ENCODE peak calls at places on chromosomes 11 and 22, in four cellular contexts. V, K, D and M are unnamed samples.

GRCh38 chr22:22210375-22210774 is 34.2 kb upstream of the VPREB1 start:
- DNase-seq in V (no peak), K (no peak), D (no peak), M (peak; percentile 41)

GRCh38 chr22:35842954-35843353 is 125.3 kb downstream of the APOL5 start:
- DNase-seq in V (peak; percentile 61), K (peak; percentile 28), D (no peak), M (peak; percentile 55)

GRCh38 chr11:69201764-69202370 is 46.1 kb downstream of the SMIM38 start:
- DNase-seq in V (no peak), K (no peak), D (no peak), M (no peak)

GRCh38 chr11:23455291-23455864 is 595.1 kb upstream of the CCDC179 start:
- DNase-seq in V (no peak), K (no peak), D (no peak), M (peak; percentile 16)

GRCh38 chr11:68978931-68979591 is 1.7 kb downstream of the MRGPRD start:
- DNase-seq in V (no peak), K (no peak), D (no peak), M (no peak)

GRCh38 chr22:45572444-45572843 is 69.8 kb downstream of the FBLN1 start:
- DNase-seq in V (no peak), K (no peak), D (no peak), M (no peak)

GRCh38 chr11:101860694-101861371 is 54.0 kb upstream of the CEP126 start:
- DNase-seq in V (peak; percentile 56), K (peak; percentile 7), D (peak; percentile 29), M (peak; percentile 58)

GRCh38 chr11:102591160-102591718 is 33.9 kb downstream of the MMP20 start:
- DNase-seq in V (no peak), K (no peak), D (no peak), M (no peak)

GRCh38 chr11:72426054-72426757 is 8.1 kb downstream of the CLPB start:
- DNase-seq in V (no peak), K (no peak), D (no peak), M (no peak)

GRCh38 chr11:130814440-130815073 is 101.7 kb downstream of the SNX19 start:
- DNase-seq in V (no peak), K (no peak), D (no peak), M (no peak)

GRCh38 chr11:115674176-115674575 is 170.0 kb upstream of the CADM1 start:
- DNase-seq in V (no peak), K (no peak), D (no peak), M (no peak)

GRCh38 chr11:45765836-45766235 is 39.1 kb upstream of the SLC35C1 start:
- DNase-seq in V (no peak), K (no peak), D (no peak), M (no peak)

GRCh38 chr22:39528080-39528661 is 4.4 kb downstream of the RPS19BP1 start:
- DNase-seq in V (no peak), K (no peak), D (no peak), M (no peak)

GRCh38 chr22:47633111-47633510 is 870.7 kb downstream of the TBC1D22A start:
- DNase-seq in V (no peak), K (no peak), D (no peak), M (no peak)

GRCh38 chr11:46677991-46678740 is 22.3 kb downstream of the ARHGAP1 start:
- DNase-seq in V (no peak), K (peak; percentile 22), D (no peak), M (no peak)

GRCh38 chr22:32760815-32761214 is 40.7 kb upstream of the TIMP3 start:
- DNase-seq in V (no peak), K (no peak), D (no peak), M (no peak)

GRCh38 chr22:32758866-32759385 is 42.6 kb upstream of the TIMP3 start:
- DNase-seq in V (no peak), K (no peak), D (no peak), M (no peak)

GRCh38 chr22:32760396-32760795 is 41.1 kb upstream of the TIMP3 start:
- DNase-seq in V (no peak), K (no peak), D (no peak), M (no peak)

GRCh38 chr22:32764330-32765116 is 37.0 kb upstream of the TIMP3 start:
- DNase-seq in V (no peak), K (peak; percentile 6), D (no peak), M (no peak)

GRCh38 chr22:32761251-32761903 is 40.1 kb upstream of the TIMP3 start:
- DNase-seq in V (no peak), K (no peak), D (no peak), M (no peak)
- TF ChIP-seq CTCF in V (no peak), K (no peak), D (no peak), M (no peak)

DNA sequence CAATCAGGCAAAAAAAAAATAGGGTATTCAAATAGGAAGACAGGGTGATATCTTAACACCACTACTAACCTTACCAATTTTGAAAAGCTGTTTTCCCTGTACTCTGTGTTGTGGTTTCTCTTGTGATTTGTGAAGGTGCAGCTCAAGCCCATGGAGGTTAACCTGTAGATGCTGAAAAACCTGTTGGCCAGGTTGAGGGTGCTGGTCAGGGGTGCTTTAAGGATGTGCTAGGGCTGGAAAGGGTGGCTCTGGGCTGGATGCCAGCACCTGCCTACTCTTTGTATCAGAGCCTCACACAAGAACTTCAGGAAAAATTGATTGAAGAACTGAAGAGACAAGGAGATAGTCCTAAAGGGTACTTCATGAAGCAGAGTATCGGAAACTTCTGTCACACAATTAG is 18.3 kb upstream of the OR5M8 start:
- DNase-seq in V (no peak), K (no peak), D (no peak), M (no peak)
- TF ChIP-seq JUN in V (no peak), K (no peak), D (no peak), M (no peak)

DNA sequence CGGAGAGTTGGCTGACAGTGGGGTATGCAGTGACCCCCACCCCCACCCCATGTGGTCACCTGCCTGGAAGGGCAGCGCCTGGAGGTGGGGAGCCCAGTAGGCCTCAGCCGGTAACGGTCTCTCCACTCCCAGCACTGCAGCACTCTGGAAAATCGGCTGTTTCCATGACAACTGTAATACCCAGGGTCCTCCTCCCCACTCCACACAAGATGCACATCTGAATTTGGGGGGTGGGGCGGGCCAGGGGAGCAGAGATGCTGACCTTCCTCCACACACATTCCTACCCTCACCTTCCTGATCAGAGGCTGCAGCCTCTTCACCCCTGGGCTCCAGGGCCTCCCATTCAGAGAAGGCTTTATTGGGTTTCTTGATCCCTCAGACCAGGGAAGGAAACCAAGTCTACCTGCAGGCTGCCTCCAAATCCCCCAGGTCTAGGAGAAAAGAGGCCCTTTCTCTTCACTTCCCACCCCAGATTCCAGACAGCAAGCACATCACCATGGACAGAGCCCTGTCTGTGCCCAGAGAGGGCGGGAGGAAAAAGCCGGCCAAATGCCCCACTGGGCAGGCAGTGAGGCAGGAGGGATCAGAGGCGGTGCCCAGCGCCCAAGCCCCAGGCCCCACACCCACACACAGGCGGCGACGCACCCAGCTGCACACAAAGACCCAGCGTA is 46.5 kb downstream of the SLC22A12 start:
- DNase-seq in V (no peak), K (no peak), D (no peak), M (no peak)
- TF ChIP-seq EZH2 in V (no peak), K (no peak), D (no peak), M (peak; percentile 26)

DNA sequence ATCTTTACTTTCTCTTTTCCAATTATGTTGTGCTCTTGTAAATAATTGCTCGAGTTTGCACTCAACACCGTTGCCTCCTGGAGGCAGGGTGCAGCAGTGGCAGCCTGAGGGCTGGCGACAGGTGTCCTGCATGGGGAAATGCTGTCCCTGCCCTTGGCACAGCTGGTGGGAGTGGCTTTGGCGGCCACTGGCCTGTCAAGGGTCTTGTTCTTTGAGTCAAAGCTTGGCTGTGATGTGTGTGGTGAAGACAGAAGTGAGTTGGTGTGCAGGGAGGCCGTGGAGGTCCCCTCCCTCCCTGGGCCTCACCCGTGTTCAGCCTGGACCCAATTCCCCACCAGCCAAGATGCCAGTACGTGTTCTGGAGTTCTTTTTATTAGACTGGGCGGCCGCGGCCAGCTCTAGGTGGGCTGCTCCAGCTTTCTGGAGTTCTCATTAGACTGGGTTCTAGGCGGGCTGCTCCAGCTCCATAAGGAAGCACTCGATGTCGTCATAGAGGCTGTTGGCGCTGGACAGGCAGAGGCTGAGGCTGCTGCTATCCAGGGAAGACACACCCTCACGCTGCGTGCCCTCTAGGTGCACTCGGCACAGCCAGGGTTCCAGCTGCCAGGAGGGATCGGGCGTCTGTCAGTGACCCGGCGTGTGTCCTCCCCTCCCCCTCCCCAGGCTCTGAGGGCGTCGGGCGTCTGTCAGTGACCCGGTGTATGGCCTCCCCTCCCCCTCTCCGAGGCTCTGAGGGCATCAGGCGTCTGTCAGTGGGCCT is 3.4 kb downstream of the IRF7 start:
- DNase-seq in V (peak; percentile 29), K (no peak), D (no peak), M (no peak)
- TF ChIP-seq CTCF in V (peak; percentile 45), K (peak; percentile 41), D (peak; percentile 38), M (peak; percentile 5)

DNA sequence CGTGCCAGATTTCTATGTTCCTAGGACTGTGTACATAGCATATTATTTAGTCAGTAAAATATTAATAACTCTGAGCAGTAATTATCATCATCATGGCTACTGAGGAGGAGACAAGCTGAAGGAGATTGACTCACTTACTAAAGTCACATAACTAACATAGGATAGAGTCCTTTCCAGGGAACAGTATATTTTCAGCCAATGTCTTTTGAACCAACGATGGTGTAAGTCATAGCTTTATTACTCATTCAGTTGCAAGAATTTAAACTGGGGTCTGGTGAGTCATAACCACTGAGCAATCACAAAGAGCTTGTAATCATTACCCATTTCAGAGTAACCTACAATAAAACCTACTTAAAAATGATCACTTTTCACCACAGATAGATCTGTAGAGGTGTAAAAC is 1564.8 kb upstream of the TENM4 start:
- DNase-seq in V (no peak), K (no peak), D (no peak), M (peak; percentile 43)
- TF ChIP-seq JUN in V (no peak), K (no peak), D (no peak), M (peak; percentile 62)

GRCh38 chr22:37561209-37562048 is 1.1 kb downstream of the CDC42EP1 start:
- DNase-seq in V (peak; percentile 85), K (peak; percentile 92), D (peak; percentile 70), M (peak; percentile 88)

GRCh38 chr22:37559521-37559900 is 769 bp upstream of the CDC42EP1 start:
- DNase-seq in V (no peak), K (no peak), D (no peak), M (no peak)

GRCh38 chr22:37559901-37560681 is at the start of gene CDC42EP1:
- DNase-seq in V (no peak), K (peak; percentile 62), D (no peak), M (peak; percentile 55)

GRCh38 chr22:37562049-37562784 is 1.9 kb downstream of the CDC42EP1 start:
- DNase-seq in V (no peak), K (no peak), D (no peak), M (no peak)

GRCh38 chr22:37560682-37561208 is 465 bp downstream of the CDC42EP1 start:
- DNase-seq in V (no peak), K (no peak), D (no peak), M (peak; percentile 55)
- TF ChIP-seq EZH2 in V (no peak), K (no peak), D (no peak), M (no peak)

DNA sequence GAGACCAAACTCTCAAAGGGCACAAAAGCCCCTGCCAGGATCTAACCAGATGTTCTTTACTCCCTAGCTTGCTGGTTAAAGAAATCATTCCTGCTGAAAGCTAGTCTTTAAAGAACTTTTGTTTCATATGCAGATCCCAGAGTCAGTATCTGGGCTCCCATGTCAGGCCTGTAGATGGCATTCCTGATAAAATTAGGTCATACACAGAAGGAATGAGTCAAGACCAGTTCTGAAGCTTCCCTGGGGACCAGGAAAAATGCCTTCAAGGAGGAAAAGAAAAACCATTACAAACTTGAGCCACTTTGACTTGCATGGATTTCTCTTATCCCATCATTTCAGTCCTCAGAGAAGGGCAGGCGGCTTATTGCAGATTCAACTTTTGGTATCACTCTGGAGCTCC is 5.9 kb downstream of the DBX1 start:
- DNase-seq in V (no peak), K (no peak), D (no peak), M (no peak)
- TF ChIP-seq CTCF in V (no peak), K (no peak), D (no peak), M (no peak)

GRCh38 chr22:48918585-48919186 is 909.0 kb downstream of the BRD1 start:
- DNase-seq in V (peak; percentile 65), K (no peak), D (no peak), M (no peak)
- TF ChIP-seq JUN in V (no peak), K (no peak), D (no peak), M (no peak)